ENCODE peak calls at places on chromosome 11, in ten cellular contexts. One of them, this sample, is unnamed.

GRCh38 chr11:44008698-44009097 is 39.1 kb upstream of the ACCSL start:
- DNase-seq in pancreas: peak; percentile 1
- DNase-seq in adrenal gland: no peak
- DNase-seq in left ventricle myocardium inferior: no peak
- DNase-seq in neural progenitor cell: no peak
- DNase-seq in sigmoid colon: peak; percentile 14
- DNase-seq in mammary epithelial cell: no peak
- DNase-seq in GM23338: no peak
- DNase-seq in HCT116: no peak
- DNase-seq in lung: no peak
- DNase-seq in this sample: no peak

GRCh38 chr11:119810478-119811232 is 81.7 kb upstream of the NECTIN1 start:
- DNase-seq in left ventricle myocardium inferior: no peak
- DNase-seq in HCT116: no peak
- DNase-seq in lung: no peak
- DNase-seq in neural progenitor cell: no peak
- DNase-seq in mammary epithelial cell: peak; percentile 38
- DNase-seq in pancreas: no peak
- DNase-seq in adrenal gland: no peak
- DNase-seq in sigmoid colon: no peak
- DNase-seq in GM23338: no peak
- DNase-seq in this sample: no peak

GRCh38 chr11:3037041-3037944 is 19.9 kb downstream of the CARS1 start:
- DNase-seq in mammary epithelial cell: peak; percentile 50
- DNase-seq in left ventricle myocardium inferior: peak; percentile 80
- DNase-seq in GM23338: peak; percentile 96
- DNase-seq in HCT116: peak; percentile 31
- DNase-seq in lung: peak; percentile 68
- DNase-seq in neural progenitor cell: peak; percentile 93
- DNase-seq in adrenal gland: peak; percentile 84
- DNase-seq in sigmoid colon: peak; percentile 90
- DNase-seq in pancreas: peak; percentile 71
- DNase-seq in this sample: peak; percentile 79

GRCh38 chr11:85884581-85885021 is 29.4 kb downstream of the CCDC83 start:
- DNase-seq in adrenal gland: no peak
- DNase-seq in neural progenitor cell: no peak
- DNase-seq in GM23338: no peak
- DNase-seq in left ventricle myocardium inferior: no peak
- DNase-seq in mammary epithelial cell: no peak
- DNase-seq in lung: no peak
- DNase-seq in pancreas: no peak
- DNase-seq in HCT116: no peak
- DNase-seq in sigmoid colon: no peak
- DNase-seq in this sample: no peak

GRCh38 chr11:47233989-47234668 is 14.5 kb downstream of the ACP2 start:
- DNase-seq in neural progenitor cell: peak; percentile 59
- DNase-seq in mammary epithelial cell: peak; percentile 52
- DNase-seq in HCT116: no peak
- DNase-seq in sigmoid colon: no peak
- DNase-seq in GM23338: peak; percentile 68
- DNase-seq in adrenal gland: peak; percentile 54
- DNase-seq in lung: no peak
- DNase-seq in pancreas: no peak
- DNase-seq in left ventricle myocardium inferior: peak; percentile 33
- DNase-seq in this sample: no peak

GRCh38 chr11:86143429-86144030 is 74.6 kb upstream of the PICALM start:
- DNase-seq in pancreas: no peak
- DNase-seq in GM23338: no peak
- DNase-seq in sigmoid colon: no peak
- DNase-seq in adrenal gland: no peak
- DNase-seq in neural progenitor cell: no peak
- DNase-seq in lung: peak; percentile 33
- DNase-seq in left ventricle myocardium inferior: peak; percentile 39
- DNase-seq in mammary epithelial cell: no peak
- DNase-seq in HCT116: no peak
- DNase-seq in this sample: no peak

GRCh38 chr11:13289081-13289480 is 11.5 kb downstream of the BMAL1 start:
- DNase-seq in HCT116: no peak
- DNase-seq in adrenal gland: no peak
- DNase-seq in neural progenitor cell: peak; percentile 63
- DNase-seq in pancreas: no peak
- DNase-seq in left ventricle myocardium inferior: no peak
- DNase-seq in GM23338: peak; percentile 64
- DNase-seq in lung: no peak
- DNase-seq in sigmoid colon: no peak
- DNase-seq in mammary epithelial cell: no peak
- DNase-seq in this sample: no peak

GRCh38 chr11:125995313-125995712 is 49.5 kb downstream of the VSIG10L2 start:
- DNase-seq in sigmoid colon: no peak
- DNase-seq in lung: no peak
- DNase-seq in left ventricle myocardium inferior: no peak
- DNase-seq in neural progenitor cell: peak; percentile 12
- DNase-seq in pancreas: no peak
- DNase-seq in GM23338: no peak
- DNase-seq in adrenal gland: no peak
- DNase-seq in mammary epithelial cell: no peak
- DNase-seq in HCT116: no peak
- DNase-seq in this sample: no peak

DNA sequence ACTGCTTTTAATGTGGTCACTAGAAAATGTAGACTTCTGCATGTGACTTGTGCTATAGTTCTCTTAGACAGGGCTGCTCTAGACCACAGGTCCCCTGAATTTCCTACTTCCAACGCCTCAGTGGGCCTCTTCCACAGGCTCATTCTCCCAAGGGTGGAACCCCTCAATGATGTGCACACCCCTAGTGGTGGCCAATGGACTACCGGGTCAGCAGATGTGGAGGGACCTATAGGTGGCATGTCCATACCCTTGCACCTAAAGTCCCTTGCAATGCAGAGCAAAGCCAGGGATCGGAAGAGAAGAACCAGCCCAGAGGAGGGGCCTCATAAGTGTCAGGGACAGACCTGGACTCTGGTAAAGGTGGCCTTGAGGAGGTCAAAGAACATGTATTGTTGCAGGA is 20.0 kb downstream of the MMP13 start:
- DNase-seq in GM23338: peak; percentile 6
- DNase-seq in adrenal gland: no peak
- DNase-seq in pancreas: no peak
- DNase-seq in left ventricle myocardium inferior: no peak
- DNase-seq in sigmoid colon: no peak
- DNase-seq in HCT116: no peak
- DNase-seq in mammary epithelial cell: no peak
- DNase-seq in neural progenitor cell: no peak
- DNase-seq in lung: no peak
- DNase-seq in this sample: no peak
- TF ChIP-seq CTCF in GM23338: peak; percentile 25
- TF ChIP-seq CTCF in adrenal gland: no peak
- TF ChIP-seq CTCF in pancreas: no peak
- TF ChIP-seq CTCF in left ventricle myocardium inferior: no peak
- TF ChIP-seq CTCF in sigmoid colon: no peak
- TF ChIP-seq CTCF in HCT116: peak; percentile 46
- TF ChIP-seq CTCF in mammary epithelial cell: peak; percentile 30
- TF ChIP-seq CTCF in neural progenitor cell: peak; percentile 9
- TF ChIP-seq CTCF in lung: no peak
- TF ChIP-seq CTCF in this sample: no peak

GRCh38 chr11:64306563-64306875 is 1.2 kb downstream of the ESRRA start:
- DNase-seq in adrenal gland: no peak
- DNase-seq in HCT116: no peak
- DNase-seq in mammary epithelial cell: no peak
- DNase-seq in GM23338: no peak
- DNase-seq in pancreas: no peak
- DNase-seq in left ventricle myocardium inferior: no peak
- DNase-seq in lung: no peak
- DNase-seq in neural progenitor cell: no peak
- DNase-seq in sigmoid colon: no peak
- DNase-seq in this sample: no peak

GRCh38 chr11:64304316-64305072 is 830 bp upstream of the ESRRA start:
- DNase-seq in adrenal gland: peak; percentile 96
- DNase-seq in HCT116: peak; percentile 80
- DNase-seq in GM23338: peak; percentile 99
- DNase-seq in lung: peak; percentile 94
- DNase-seq in left ventricle myocardium inferior: peak; percentile 95
- DNase-seq in mammary epithelial cell: peak; percentile 81
- DNase-seq in pancreas: peak; percentile 93
- DNase-seq in neural progenitor cell: peak; percentile 96
- DNase-seq in sigmoid colon: peak; percentile 97
- DNase-seq in this sample: peak; percentile 87

GRCh38 chr11:64305075-64305690 is at the start of gene ESRRA:
- DNase-seq in sigmoid colon: peak; percentile 100
- DNase-seq in neural progenitor cell: peak; percentile 100
- DNase-seq in GM23338: peak; percentile 100
- DNase-seq in pancreas: peak; percentile 99
- DNase-seq in mammary epithelial cell: peak; percentile 97
- DNase-seq in lung: peak; percentile 100
- DNase-seq in adrenal gland: peak; percentile 100
- DNase-seq in HCT116: peak; percentile 96
- DNase-seq in left ventricle myocardium inferior: peak; percentile 100
- DNase-seq in this sample: peak; percentile 100

GRCh38 chr11:64306876-64307622 is 1.7 kb downstream of the ESRRA start:
- DNase-seq in sigmoid colon: peak; percentile 81
- DNase-seq in GM23338: no peak
- DNase-seq in mammary epithelial cell: no peak
- DNase-seq in left ventricle myocardium inferior: no peak
- DNase-seq in pancreas: no peak
- DNase-seq in adrenal gland: peak; percentile 67
- DNase-seq in lung: peak; percentile 61
- DNase-seq in neural progenitor cell: peak; percentile 46
- DNase-seq in HCT116: no peak
- DNase-seq in this sample: no peak

DNA sequence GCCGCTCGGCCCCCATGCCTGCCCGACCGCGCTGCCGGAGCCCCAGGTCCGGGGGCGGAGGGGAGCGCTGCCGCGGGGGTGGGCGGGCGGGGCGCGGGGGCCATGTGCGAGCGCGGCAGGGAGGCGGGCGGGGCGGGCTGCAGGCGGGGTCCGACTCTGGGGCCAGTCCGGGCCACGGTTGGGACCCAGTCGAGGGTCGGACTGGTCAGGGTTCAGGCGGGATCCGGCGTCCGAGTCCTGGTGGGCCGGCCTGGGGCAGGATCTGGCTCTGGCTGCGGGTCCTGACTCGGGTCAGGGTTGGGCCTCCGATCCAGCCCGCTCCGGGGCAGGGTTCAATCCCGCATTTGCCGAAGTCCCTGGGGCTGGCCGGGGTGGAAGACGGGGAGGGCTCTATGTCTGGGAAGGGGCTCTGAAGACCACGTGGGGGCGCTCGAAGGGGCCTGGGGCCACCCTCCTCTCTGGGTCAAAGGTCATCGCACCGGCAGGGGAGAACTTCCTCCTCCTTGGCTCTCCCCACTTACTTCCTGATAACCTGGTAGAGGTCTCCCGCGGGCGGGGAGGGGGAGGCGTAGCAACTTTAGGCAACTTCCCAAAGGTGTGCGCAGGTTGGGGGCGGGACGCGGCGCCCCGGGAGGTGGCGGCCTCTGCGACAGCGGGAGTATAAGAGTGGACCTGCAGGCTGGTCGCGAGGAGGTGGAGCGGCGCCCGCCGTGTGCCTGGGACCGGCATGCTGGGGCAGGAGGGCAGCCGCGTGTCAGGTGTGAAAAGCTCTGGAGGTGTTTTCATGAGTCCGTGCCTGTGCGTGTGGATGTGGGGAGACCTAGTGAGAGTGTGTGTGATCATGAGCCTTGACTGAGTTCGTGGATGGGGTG is 603 bp downstream of the ESRRA start:
- DNase-seq in sigmoid colon: peak; percentile 85
- DNase-seq in HCT116: peak; percentile 39
- DNase-seq in adrenal gland: peak; percentile 67
- DNase-seq in mammary epithelial cell: peak; percentile 51
- DNase-seq in left ventricle myocardium inferior: peak; percentile 70
- DNase-seq in neural progenitor cell: peak; percentile 82
- DNase-seq in GM23338: peak; percentile 85
- DNase-seq in pancreas: peak; percentile 87
- DNase-seq in lung: peak; percentile 85
- DNase-seq in this sample: peak; percentile 42
- H3K27ac ChIP-seq in sigmoid colon: peak overlapping the region; percentile 97
- H3K27ac ChIP-seq in HCT116: peak overlapping the region; percentile 96
- H3K27ac ChIP-seq in adrenal gland: peak overlapping the region; percentile 95
- H3K27ac ChIP-seq in mammary epithelial cell: peak overlapping the region; percentile 40
- H3K27ac ChIP-seq in left ventricle myocardium inferior: peak overlapping the region; percentile 99
- H3K27ac ChIP-seq in neural progenitor cell: peak overlapping the region; percentile 31
- H3K27ac ChIP-seq in GM23338: no peak overlapping the region
- H3K27ac ChIP-seq in pancreas: peak overlapping the region; percentile 84
- H3K27ac ChIP-seq in lung: peak overlapping the region; percentile 93
- H3K27ac ChIP-seq in this sample: peak overlapping the region; percentile 79

GRCh38 chr11:77193167-77193566 is 65.1 kb downstream of the MYO7A start:
- DNase-seq in GM23338: no peak
- DNase-seq in mammary epithelial cell: no peak
- DNase-seq in left ventricle myocardium inferior: no peak
- DNase-seq in sigmoid colon: no peak
- DNase-seq in HCT116: no peak
- DNase-seq in neural progenitor cell: no peak
- DNase-seq in lung: no peak
- DNase-seq in adrenal gland: no peak
- DNase-seq in pancreas: no peak
- DNase-seq in this sample: no peak

GRCh38 chr11:77193915-77194830 is 66.1 kb downstream of the MYO7A start:
- DNase-seq in mammary epithelial cell: no peak
- DNase-seq in lung: no peak
- DNase-seq in HCT116: no peak
- DNase-seq in pancreas: no peak
- DNase-seq in adrenal gland: no peak
- DNase-seq in GM23338: no peak
- DNase-seq in neural progenitor cell: no peak
- DNase-seq in left ventricle myocardium inferior: no peak
- DNase-seq in sigmoid colon: peak; percentile 46
- DNase-seq in this sample: no peak

GRCh38 chr11:77190331-77191075 is 62.5 kb downstream of the MYO7A start:
- DNase-seq in mammary epithelial cell: no peak
- DNase-seq in lung: no peak
- DNase-seq in GM23338: no peak
- DNase-seq in neural progenitor cell: no peak
- DNase-seq in pancreas: no peak
- DNase-seq in adrenal gland: no peak
- DNase-seq in left ventricle myocardium inferior: no peak
- DNase-seq in HCT116: no peak
- DNase-seq in sigmoid colon: no peak
- DNase-seq in this sample: no peak

GRCh38 chr11:77191429-77191822 is 63.4 kb downstream of the MYO7A start:
- DNase-seq in HCT116: peak; percentile 7
- DNase-seq in sigmoid colon: no peak
- DNase-seq in neural progenitor cell: no peak
- DNase-seq in lung: no peak
- DNase-seq in mammary epithelial cell: peak; percentile 31
- DNase-seq in GM23338: no peak
- DNase-seq in adrenal gland: no peak
- DNase-seq in left ventricle myocardium inferior: no peak
- DNase-seq in pancreas: no peak
- DNase-seq in this sample: no peak

DNA sequence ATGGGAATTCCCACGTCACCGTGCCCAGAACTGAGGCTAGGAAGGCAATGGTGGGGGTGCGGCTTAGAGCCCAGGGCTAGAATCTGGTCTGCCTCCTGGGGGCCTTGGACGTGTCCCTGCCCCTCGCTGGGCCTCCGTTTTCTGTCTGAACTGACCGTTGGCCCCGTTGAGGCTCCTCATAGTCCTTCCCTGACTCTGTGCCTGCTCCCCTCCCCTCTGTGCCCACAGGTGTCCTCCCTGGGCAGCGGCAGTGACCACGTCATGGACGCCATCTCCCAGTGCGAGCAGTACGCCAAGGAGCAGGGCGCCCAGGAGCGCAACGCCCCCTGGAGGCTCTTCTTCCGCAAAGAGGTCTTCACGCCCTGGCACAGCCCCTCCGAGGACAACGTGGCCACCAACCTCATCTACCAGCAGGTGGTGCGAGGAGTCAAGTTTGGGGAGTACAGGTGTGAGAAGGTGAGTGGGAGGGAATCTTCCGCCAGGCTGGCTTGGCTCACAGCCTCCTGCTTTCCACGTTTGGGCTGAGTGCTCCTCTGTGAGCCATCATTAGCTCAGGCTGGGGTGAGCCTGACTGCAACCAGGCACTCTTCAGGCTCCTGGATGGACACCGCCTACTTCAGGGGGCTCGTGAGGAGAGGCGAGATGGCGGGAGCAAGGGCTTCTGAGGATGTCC is 63.9 kb downstream of the MYO7A start:
- DNase-seq in neural progenitor cell: peak; percentile 89
- DNase-seq in HCT116: peak; percentile 93
- DNase-seq in mammary epithelial cell: peak; percentile 93
- DNase-seq in sigmoid colon: no peak
- DNase-seq in pancreas: peak; percentile 83
- DNase-seq in adrenal gland: no peak
- DNase-seq in GM23338: peak; percentile 98
- DNase-seq in lung: peak; percentile 77
- DNase-seq in left ventricle myocardium inferior: no peak
- DNase-seq in this sample: no peak
- TF ChIP-seq CTCF in neural progenitor cell: peak; percentile 86
- TF ChIP-seq CTCF in HCT116: peak; percentile 99
- TF ChIP-seq CTCF in mammary epithelial cell: peak; percentile 99
- TF ChIP-seq CTCF in sigmoid colon: no peak
- TF ChIP-seq CTCF in pancreas: peak; percentile 73
- TF ChIP-seq CTCF in adrenal gland: no peak
- TF ChIP-seq CTCF in GM23338: peak; percentile 100
- TF ChIP-seq CTCF in lung: peak; percentile 24
- TF ChIP-seq CTCF in left ventricle myocardium inferior: peak; percentile 54
- TF ChIP-seq CTCF in this sample: peak; percentile 25

DNA sequence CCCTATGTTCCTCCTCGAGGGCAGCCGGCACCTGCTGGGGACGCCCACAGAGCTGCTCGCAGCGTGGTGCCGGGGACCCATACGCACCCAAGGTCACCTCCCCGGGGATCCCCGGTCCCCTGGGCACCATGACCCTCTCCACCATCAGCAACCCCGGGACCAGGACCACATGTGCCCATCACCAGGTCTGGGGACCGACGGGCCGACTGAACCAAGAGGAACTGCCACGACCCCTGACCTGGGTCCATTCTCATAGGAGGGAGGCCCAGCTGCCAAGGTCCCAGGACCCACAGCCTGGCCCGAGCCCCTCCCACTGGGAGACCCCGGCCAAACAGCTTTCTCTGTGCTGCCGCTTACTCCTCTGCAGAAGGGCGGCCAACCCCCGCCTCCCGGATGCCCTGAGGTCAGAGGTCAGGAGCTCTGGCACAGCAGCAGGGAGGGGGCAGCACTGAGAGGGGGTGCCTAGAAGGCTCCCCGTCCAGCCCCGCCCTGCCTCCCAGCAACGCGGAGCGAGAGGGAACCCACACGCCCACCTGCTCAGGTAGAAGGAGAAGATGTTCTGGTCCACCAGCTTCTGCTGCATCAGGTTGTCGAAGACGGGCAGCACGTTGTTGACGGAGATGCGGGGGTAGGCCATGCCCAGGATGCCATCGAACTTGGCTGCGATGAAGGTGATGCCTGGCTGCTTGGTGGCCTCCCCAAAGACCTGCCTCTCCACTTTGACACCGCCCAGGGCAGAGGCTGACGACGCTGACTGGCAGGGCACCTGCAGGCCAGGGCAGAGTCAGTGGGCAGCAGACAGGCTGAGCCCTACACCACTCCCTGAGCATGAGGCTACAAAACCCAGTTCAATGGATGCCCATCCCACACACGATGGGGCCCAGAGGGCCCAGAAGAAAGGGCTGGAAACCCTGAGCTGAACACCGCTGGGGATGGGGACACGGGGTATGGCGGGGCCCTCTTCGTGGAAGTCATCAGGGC is 6.6 kb downstream of the CTSD start:
- DNase-seq in adrenal gland: peak; percentile 48
- DNase-seq in HCT116: no peak
- DNase-seq in left ventricle myocardium inferior: no peak
- DNase-seq in lung: no peak
- DNase-seq in neural progenitor cell: no peak
- DNase-seq in GM23338: no peak
- DNase-seq in sigmoid colon: no peak
- DNase-seq in mammary epithelial cell: no peak
- DNase-seq in pancreas: no peak
- DNase-seq in this sample: no peak
- H3K27ac ChIP-seq in adrenal gland: peak overlapping the region; percentile 100
- H3K27ac ChIP-seq in HCT116: no peak overlapping the region
- H3K27ac ChIP-seq in left ventricle myocardium inferior: peak overlapping the region; percentile 98
- H3K27ac ChIP-seq in lung: peak overlapping the region; percentile 45
- H3K27ac ChIP-seq in neural progenitor cell: no peak overlapping the region
- H3K27ac ChIP-seq in GM23338: no peak overlapping the region
- H3K27ac ChIP-seq in sigmoid colon: no peak overlapping the region
- H3K27ac ChIP-seq in mammary epithelial cell: no peak overlapping the region
- H3K27ac ChIP-seq in pancreas: no peak overlapping the region
- H3K27ac ChIP-seq in this sample: peak overlapping the region; percentile 94

This sample was measured in tibial nerve.